ENCODE peak calls at places on chromosomes 5 and 9, in five cellular contexts. K is foreskin fibroblast, C is left colon, X is kidney tubule cell, Y is hypothalamus. Z is an unnamed sample.

GRCh38 chr9:5976668-5977397 is 38.6 kb downstream of the RANBP6 start:
- DNase-seq in Y (no peak), X (no peak), K (no peak), C (no peak), Z (peak)

GRCh38 chr9:18857769-18858168 is 175.2 kb downstream of the SAXO1 start:
- DNase-seq in X (peak), K (peak), Y (no peak), C (no peak), Z (peak)

GRCh38 chr5:61731946-61732314 is 399.9 kb downstream of the ZSWIM6 start:
- DNase-seq in Y (no peak), K (no peak), X (no peak), C (no peak), Z (no peak)

GRCh38 chr9:20805766-20806165 is 121.7 kb downstream of the FOCAD start:
- DNase-seq in K (no peak), X (no peak), C (no peak), Y (peak), Z (no peak)

GRCh38 chr5:3509290-3509689 is 86.3 kb upstream of the IRX1 start:
- DNase-seq in X (no peak), K (no peak), C (no peak), Y (no peak), Z (no peak)

GRCh38 chr5:141493500-141494422 is 4.9 kb downstream of the PCDHGC5 start:
- DNase-seq in Y (peak), X (no peak), C (no peak), K (peak), Z (no peak)

GRCh38 chr5:1834721-1835425 is 33.7 kb downstream of the NDUFS6 start:
- DNase-seq in Y (no peak), K (no peak), C (no peak), X (no peak), Z (no peak)

GRCh38 chr9:33721674-33722358 is 73.5 kb upstream of the PRSS3 start:
- DNase-seq in C (peak), K (peak), Y (peak), X (peak), Z (peak)

GRCh38 chr5:39148983-39149534 is 70.3 kb downstream of the FYB1 start:
- DNase-seq in C (no peak), K (peak), X (peak), Y (no peak), Z (peak)

GRCh38 chr9:122204491-122204890 is 24.3 kb downstream of the LHX6 start:
- DNase-seq in C (no peak), Y (no peak), K (no peak), X (no peak), Z (no peak)

GRCh38 chr5:58648846-58649245 is 66.0 kb downstream of the RAB3C start:
- DNase-seq in X (peak), C (no peak), K (no peak), Y (no peak), Z (no peak)

GRCh38 chr5:103582364-103582763 is 19.8 kb upstream of the NUDT12 start:
- DNase-seq in X (peak), Y (no peak), K (peak), C (peak), Z (peak)

GRCh38 chr5:75566710-75567309 is 44.4 kb upstream of the ANKDD1B start:
- DNase-seq in K (peak), Y (no peak), C (no peak), X (peak), Z (peak)

GRCh38 chr9:96242829-96243228 is 59.1 kb downstream of the HSD17B3 start:
- DNase-seq in C (no peak), K (no peak), X (no peak), Y (no peak), Z (peak)

GRCh38 chr5:122177162-122177561 is 47.8 kb downstream of the ZNF474 start:
- DNase-seq in C (no peak), Y (no peak), X (no peak), K (no peak), Z (no peak)

GRCh38 chr9:77725820-77726219 is 77.7 kb upstream of the GNA14 start:
- DNase-seq in X (no peak), Y (no peak), C (no peak), K (no peak), Z (no peak)

GRCh38 chr5:1474875-1475543 is 29.8 kb upstream of the SLC6A3 start:
- DNase-seq in X (no peak), Y (no peak), K (no peak), C (no peak), Z (no peak)

GRCh38 chr5:115147052-115147451 is 22.7 kb downstream of the TRIM36 start:
- DNase-seq in Y (no peak), X (no peak), C (no peak), K (no peak), Z (peak)